ENCODE peak calls at places on chromosomes 16 and 17, in five cellular contexts. One of them, this sample, is unnamed.

GRCh38 chr17:73064084-73064938 is 28.2 kb downstream of the SLC39A11 start:
- DNase-seq in hepatocyte: no peak
- DNase-seq in lower lobe of right lung: no peak
- DNase-seq in GM12865: no peak
- DNase-seq in CD8-positive, alpha-beta T cell: no peak
- DNase-seq in this sample: no peak

GRCh38 chr16:2490190-2491105 is 15.5 kb downstream of the TBC1D24 start:
- DNase-seq in GM12865: no peak
- DNase-seq in lower lobe of right lung: no peak
- DNase-seq in CD8-positive, alpha-beta T cell: peak; percentile 21
- DNase-seq in hepatocyte: no peak
- DNase-seq in this sample: no peak

GRCh38 chr17:8894673-8895578 is 27.5 kb upstream of the PIK3R6 start:
- DNase-seq in CD8-positive, alpha-beta T cell: peak; percentile 60
- DNase-seq in GM12865: peak; percentile 90
- DNase-seq in lower lobe of right lung: no peak
- DNase-seq in hepatocyte: peak; percentile 85
- DNase-seq in this sample: peak; percentile 72

GRCh38 chr16:80231118-80231515 is 309.7 kb upstream of the DYNLRB2 start:
- DNase-seq in hepatocyte: no peak
- DNase-seq in CD8-positive, alpha-beta T cell: no peak
- DNase-seq in lower lobe of right lung: no peak
- DNase-seq in GM12865: no peak
- DNase-seq in this sample: no peak

GRCh38 chr16:31484491-31485171 is 1.7 kb downstream of the SLC5A2 start:
- DNase-seq in CD8-positive, alpha-beta T cell: no peak
- DNase-seq in hepatocyte: peak; percentile 82
- DNase-seq in lower lobe of right lung: peak; percentile 89
- DNase-seq in GM12865: no peak
- DNase-seq in this sample: no peak

GRCh38 chr17:82493517-82493840 is 26.1 kb upstream of the FOXK2 start:
- DNase-seq in GM12865: no peak
- DNase-seq in CD8-positive, alpha-beta T cell: no peak
- DNase-seq in hepatocyte: no peak
- DNase-seq in lower lobe of right lung: no peak
- DNase-seq in this sample: no peak

GRCh38 chr16:83137326-83137770 is 510.6 kb downstream of the CDH13 start:
- DNase-seq in GM12865: peak; percentile 27
- DNase-seq in lower lobe of right lung: no peak
- DNase-seq in CD8-positive, alpha-beta T cell: no peak
- DNase-seq in hepatocyte: peak; percentile 36
- DNase-seq in this sample: no peak

GRCh38 chr16:6903671-6904070 is 429.0 kb upstream of the RBFOX1 start:
- DNase-seq in lower lobe of right lung: no peak
- DNase-seq in CD8-positive, alpha-beta T cell: no peak
- DNase-seq in GM12865: no peak
- DNase-seq in hepatocyte: no peak
- DNase-seq in this sample: no peak

GRCh38 chr17:27461192-27461859 is 5.1 kb downstream of the KSR1 start:
- DNase-seq in CD8-positive, alpha-beta T cell: no peak
- DNase-seq in GM12865: no peak
- DNase-seq in lower lobe of right lung: no peak
- DNase-seq in hepatocyte: peak; percentile 56
- DNase-seq in this sample: no peak

GRCh38 chr17:56488800-56489199 is 104.7 kb upstream of the NOG start:
- DNase-seq in CD8-positive, alpha-beta T cell: no peak
- DNase-seq in GM12865: no peak
- DNase-seq in hepatocyte: no peak
- DNase-seq in lower lobe of right lung: no peak
- DNase-seq in this sample: no peak

GRCh38 chr16:89700649-89701424 is 668 bp downstream of the SPATA2L start:
- DNase-seq in hepatocyte: peak; percentile 93
- DNase-seq in GM12865: peak; percentile 70
- DNase-seq in lower lobe of right lung: peak; percentile 77
- DNase-seq in CD8-positive, alpha-beta T cell: peak; percentile 76
- DNase-seq in this sample: no peak

GRCh38 chr16:66360624-66361324 is 5.7 kb upstream of the CDH5 start:
- DNase-seq in CD8-positive, alpha-beta T cell: no peak
- DNase-seq in GM12865: no peak
- DNase-seq in lower lobe of right lung: no peak
- DNase-seq in hepatocyte: no peak
- DNase-seq in this sample: no peak

GRCh38 chr16:56938664-56939513 is 6.9 kb downstream of the HERPUD1 start:
- DNase-seq in lower lobe of right lung: no peak
- DNase-seq in GM12865: peak; percentile 74
- DNase-seq in hepatocyte: no peak
- DNase-seq in CD8-positive, alpha-beta T cell: peak; percentile 75
- DNase-seq in this sample: no peak

GRCh38 chr17:19316756-19317358 is 45.7 kb downstream of the B9D1 start:
- DNase-seq in CD8-positive, alpha-beta T cell: no peak
- DNase-seq in GM12865: no peak
- DNase-seq in lower lobe of right lung: no peak
- DNase-seq in hepatocyte: no peak
- DNase-seq in this sample: no peak

GRCh38 chr16:65689726-65690125 is 567.9 kb upstream of the CDH11 start:
- DNase-seq in GM12865: no peak
- DNase-seq in hepatocyte: no peak
- DNase-seq in CD8-positive, alpha-beta T cell: no peak
- DNase-seq in lower lobe of right lung: no peak
- DNase-seq in this sample: no peak

GRCh38 chr17:62854026-62854425 is 45.9 kb upstream of the MARCHF10 start:
- DNase-seq in GM12865: no peak
- DNase-seq in CD8-positive, alpha-beta T cell: no peak
- DNase-seq in hepatocyte: no peak
- DNase-seq in lower lobe of right lung: no peak
- DNase-seq in this sample: no peak

GRCh38 chr17:15663176-15663575 is 20.9 kb downstream of the TRIM16 start:
- DNase-seq in CD8-positive, alpha-beta T cell: no peak
- DNase-seq in hepatocyte: no peak
- DNase-seq in lower lobe of right lung: no peak
- DNase-seq in GM12865: no peak
- DNase-seq in this sample: no peak

DNA sequence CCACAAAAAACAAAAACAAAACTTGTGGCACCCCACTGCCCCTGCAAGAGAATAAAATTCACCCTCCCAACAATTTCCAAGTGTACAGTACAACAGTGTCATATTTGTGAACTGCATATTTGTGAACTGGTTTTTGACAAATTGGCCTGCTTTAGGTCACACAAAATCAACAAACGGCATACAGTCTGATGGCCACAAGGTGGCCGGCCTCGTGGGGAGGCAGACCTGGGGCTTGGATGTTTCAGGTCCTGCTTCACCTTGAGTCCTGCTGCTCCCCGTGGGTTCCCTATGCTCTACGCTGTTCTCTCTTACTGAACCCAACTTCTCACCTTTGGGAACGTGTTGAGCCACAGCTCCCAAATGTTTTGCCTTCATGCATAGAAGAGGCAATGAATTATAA is 102.2 kb downstream of the CDK5R1 start:
- DNase-seq in lower lobe of right lung: no peak
- DNase-seq in hepatocyte: no peak
- DNase-seq in CD8-positive, alpha-beta T cell: no peak
- DNase-seq in GM12865: peak; percentile 47
- DNase-seq in this sample: no peak
- TF ChIP-seq CTCF in lower lobe of right lung: no peak
- TF ChIP-seq CTCF in hepatocyte: peak; percentile 5
- TF ChIP-seq CTCF in CD8-positive, alpha-beta T cell: no peak
- TF ChIP-seq CTCF in GM12865: peak; percentile 36
- TF ChIP-seq CTCF in this sample: peak; percentile 48

GRCh38 chr17:74752822-74753401 is 4.5 kb downstream of the NHERF1 start:
- DNase-seq in CD8-positive, alpha-beta T cell: peak; percentile 11
- DNase-seq in hepatocyte: no peak
- DNase-seq in lower lobe of right lung: no peak
- DNase-seq in GM12865: no peak
- DNase-seq in this sample: no peak
- H3K4me3 ChIP-seq in CD8-positive, alpha-beta T cell: no peak overlapping the region
- H3K4me3 ChIP-seq in hepatocyte: no peak overlapping the region
- H3K4me3 ChIP-seq in lower lobe of right lung: no peak overlapping the region
- H3K4me3 ChIP-seq in GM12865: no peak overlapping the region
- H3K4me3 ChIP-seq in this sample: no peak overlapping the region

GRCh38 chr17:65730711-65731169 is 169.3 kb upstream of the AXIN2 start:
- DNase-seq in hepatocyte: peak; percentile 11
- DNase-seq in CD8-positive, alpha-beta T cell: no peak
- DNase-seq in GM12865: no peak
- DNase-seq in lower lobe of right lung: no peak
- DNase-seq in this sample: no peak
- TF ChIP-seq CTCF in hepatocyte: no peak
- TF ChIP-seq CTCF in CD8-positive, alpha-beta T cell: no peak
- TF ChIP-seq CTCF in GM12865: no peak
- TF ChIP-seq CTCF in lower lobe of right lung: no peak
- TF ChIP-seq CTCF in this sample: no peak

DNA sequence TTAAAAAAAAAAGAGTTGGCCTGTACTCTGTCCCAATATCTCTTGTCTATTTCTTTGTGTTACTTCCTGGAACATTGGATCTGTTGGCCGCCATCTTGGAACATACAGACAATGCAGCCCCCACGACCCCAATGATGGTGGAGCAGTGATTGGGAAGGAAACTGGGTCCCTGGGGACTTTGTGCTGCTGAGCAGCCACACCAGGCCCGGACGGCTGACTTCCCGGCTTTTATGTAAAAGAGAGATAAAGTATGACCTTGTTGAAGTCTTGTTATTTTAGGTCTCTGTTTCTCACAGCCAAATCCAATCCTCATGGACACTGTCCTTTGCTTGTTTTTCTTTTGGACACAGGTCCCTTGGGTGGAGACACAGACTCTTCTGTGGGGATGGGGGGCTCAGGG is 204.5 kb downstream of the SALL1 start:
- DNase-seq in lower lobe of right lung: no peak
- DNase-seq in GM12865: no peak
- DNase-seq in hepatocyte: no peak
- DNase-seq in CD8-positive, alpha-beta T cell: no peak
- DNase-seq in this sample: no peak
- H3K4me3 ChIP-seq in lower lobe of right lung: no peak overlapping the region
- H3K4me3 ChIP-seq in GM12865: no peak overlapping the region
- H3K4me3 ChIP-seq in hepatocyte: no peak overlapping the region
- H3K4me3 ChIP-seq in CD8-positive, alpha-beta T cell: no peak overlapping the region
- H3K4me3 ChIP-seq in this sample: no peak overlapping the region

DNA sequence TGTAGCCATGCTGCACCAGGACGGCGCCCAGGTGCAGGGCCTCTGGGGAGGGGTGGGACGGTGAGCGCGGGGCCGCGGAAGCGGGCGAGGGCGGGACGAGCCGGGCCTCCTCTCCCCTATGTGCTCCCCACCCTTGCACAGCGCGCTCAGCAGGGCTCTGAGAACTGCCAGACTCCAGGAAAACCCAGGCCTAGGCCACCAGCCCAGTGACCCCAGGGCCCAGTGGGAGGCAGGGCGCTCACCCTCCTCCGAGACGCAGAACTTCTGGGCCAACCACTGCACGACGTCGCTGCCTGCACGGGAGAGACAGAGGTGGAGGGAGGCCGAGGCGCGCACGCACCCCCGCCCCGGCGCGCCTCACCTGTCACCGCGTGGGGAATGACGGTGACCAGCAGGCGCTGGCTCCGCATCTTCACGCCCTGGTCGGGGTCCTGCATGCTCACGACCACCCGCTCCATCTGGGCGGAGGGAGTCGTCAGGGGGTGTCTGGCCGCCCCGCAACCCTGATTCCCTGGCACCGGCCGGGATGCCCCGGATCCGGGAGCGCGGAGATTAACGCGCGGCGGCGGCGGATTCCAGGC is 613 bp downstream of the RGS11 start:
- DNase-seq in lower lobe of right lung: no peak
- DNase-seq in CD8-positive, alpha-beta T cell: peak; percentile 18
- DNase-seq in hepatocyte: no peak
- DNase-seq in GM12865: no peak
- DNase-seq in this sample: no peak
- TF ChIP-seq CTCF in lower lobe of right lung: no peak
- TF ChIP-seq CTCF in CD8-positive, alpha-beta T cell: no peak
- TF ChIP-seq CTCF in hepatocyte: no peak
- TF ChIP-seq CTCF in GM12865: no peak
- TF ChIP-seq CTCF in this sample: no peak

GRCh38 chr16:53908731-53909130 is 204.8 kb downstream of the FTO start:
- DNase-seq in GM12865: no peak
- DNase-seq in hepatocyte: no peak
- DNase-seq in CD8-positive, alpha-beta T cell: no peak
- DNase-seq in lower lobe of right lung: no peak
- DNase-seq in this sample: no peak
- H3K4me3 ChIP-seq in GM12865: no peak overlapping the region
- H3K4me3 ChIP-seq in hepatocyte: no peak overlapping the region
- H3K4me3 ChIP-seq in CD8-positive, alpha-beta T cell: no peak overlapping the region
- H3K4me3 ChIP-seq in lower lobe of right lung: no peak overlapping the region
- H3K4me3 ChIP-seq in this sample: no peak overlapping the region

GRCh38 chr16:9015489-9015888 is 51.8 kb upstream of the USP7 start:
- DNase-seq in CD8-positive, alpha-beta T cell: no peak
- DNase-seq in lower lobe of right lung: no peak
- DNase-seq in hepatocyte: no peak
- DNase-seq in GM12865: no peak
- DNase-seq in this sample: no peak

GRCh38 chr16:9012330-9012729 is 48.6 kb upstream of the USP7 start:
- DNase-seq in hepatocyte: no peak
- DNase-seq in GM12865: no peak
- DNase-seq in lower lobe of right lung: no peak
- DNase-seq in CD8-positive, alpha-beta T cell: no peak
- DNase-seq in this sample: no peak

GRCh38 chr16:9014389-9014788 is 50.7 kb upstream of the USP7 start:
- DNase-seq in lower lobe of right lung: no peak
- DNase-seq in hepatocyte: no peak
- DNase-seq in CD8-positive, alpha-beta T cell: no peak
- DNase-seq in GM12865: no peak
- DNase-seq in this sample: no peak

GRCh38 chr16:9013508-9013864 is 49.8 kb upstream of the USP7 start:
- DNase-seq in lower lobe of right lung: no peak
- DNase-seq in CD8-positive, alpha-beta T cell: no peak
- DNase-seq in hepatocyte: no peak
- DNase-seq in GM12865: no peak
- DNase-seq in this sample: no peak

DNA sequence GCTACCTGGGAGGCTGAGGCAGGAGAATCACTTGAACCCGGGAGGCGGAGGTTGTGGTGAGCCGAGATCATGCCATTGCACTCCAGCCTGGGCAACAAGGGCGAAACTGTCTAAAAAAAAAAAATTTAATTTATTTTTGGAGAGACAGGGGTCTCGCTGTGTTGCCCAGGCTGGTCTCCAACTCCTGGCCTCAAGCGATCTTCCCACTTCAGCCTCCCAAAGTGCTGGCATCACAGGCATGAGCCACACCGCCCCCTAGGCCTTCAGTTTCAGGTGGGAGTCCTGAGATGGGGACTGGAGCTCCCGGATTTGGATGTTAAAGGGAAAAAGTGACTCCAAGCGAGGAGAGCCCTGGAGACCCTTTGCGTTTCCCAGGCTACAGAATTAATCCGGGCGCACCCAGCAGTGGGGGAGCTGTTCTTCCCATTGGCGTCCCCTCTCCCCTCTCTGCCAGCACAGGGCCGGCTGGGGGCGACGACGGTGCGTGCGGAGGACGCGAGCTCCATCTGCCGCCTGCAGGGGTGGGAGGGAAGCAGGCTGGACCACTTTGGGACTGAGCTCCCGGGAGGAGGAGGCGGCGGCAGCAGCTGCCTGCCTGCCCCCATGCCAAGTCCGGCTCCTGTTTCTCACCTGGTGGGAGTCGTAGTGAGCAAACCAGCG is 49.3 kb upstream of the USP7 start:
- DNase-seq in CD8-positive, alpha-beta T cell: no peak
- DNase-seq in hepatocyte: peak; percentile 34
- DNase-seq in GM12865: no peak
- DNase-seq in lower lobe of right lung: no peak
- DNase-seq in this sample: no peak
- TF ChIP-seq CTCF in CD8-positive, alpha-beta T cell: no peak
- TF ChIP-seq CTCF in hepatocyte: peak; percentile 35
- TF ChIP-seq CTCF in GM12865: no peak
- TF ChIP-seq CTCF in lower lobe of right lung: no peak
- TF ChIP-seq CTCF in this sample: no peak

This sample was measured in GM12864.